ENCODE peak calls at places on chromosomes 16 and 17, in five cellular contexts. J is left ventricle myocardium superior; P is HEK293T; K is stimulated activated CD4-positive, alpha-beta T cell treated with anti-CD3 and anti-CD28 coated beads, Interleukin-4, amount 100 ng/mL, for 48 hours; E is central memory CD8-positive, alpha-beta T cell. X is an unnamed sample.

GRCh38 chr17:1630662-1631061 is 2.0 kb upstream of the SLC43A2 start:
- DNase-seq in J (no peak), P (no peak), K (no peak), E (no peak), X (no peak)

GRCh38 chr17:7838291-7839075 is 4.5 kb downstream of the KDM6B start:
- DNase-seq in J (no peak), P (no peak), K (no peak), E (no peak), X (peak)

GRCh38 chr17:35568561-35568960 is 7.9 kb upstream of the SLFN14 start:
- DNase-seq in J (no peak), P (peak), K (peak), E (no peak), X (no peak)

GRCh38 chr17:40031706-40032105 is 16.5 kb downstream of the CSF3 start:
- DNase-seq in J (peak), P (no peak), K (no peak), E (no peak), X (no peak)

GRCh38 chr17:45703806-45704205 is 80.3 kb upstream of the CRHR1 start:
- DNase-seq in J (no peak), P (no peak), K (no peak), E (no peak), X (no peak)

GRCh38 chr17:47687748-47688147 is 6.2 kb upstream of the TBKBP1 start:
- DNase-seq in J (no peak), P (no peak), K (no peak), E (no peak), X (peak)

GRCh38 chr17:34499576-34499975 is 79.8 kb upstream of the TMEM132E start:
- DNase-seq in J (no peak), P (peak), K (peak), E (no peak), X (peak)

GRCh38 chr16:29927523-29927905 is 1.5 kb upstream of the KCTD13 start:
- DNase-seq in J (no peak), P (no peak), K (no peak), E (no peak), X (no peak)

GRCh38 chr17:13114601-13115024 is 96.8 kb upstream of the ELAC2 start:
- DNase-seq in J (peak), P (peak), K (peak), E (no peak), X (peak)

GRCh38 chr17:13917635-13918034 is 151.7 kb upstream of the COX10 start:
- DNase-seq in J (no peak), P (no peak), K (no peak), E (no peak), X (no peak)

GRCh38 chr17:38669520-38669919 is 5.2 kb downstream of the EPOP start:
- DNase-seq in J (no peak), P (no peak), K (no peak), E (no peak), X (no peak)

GRCh38 chr17:79849953-79850352 is 10.7 kb upstream of the CBX4 start:
- DNase-seq in J (no peak), P (no peak), K (no peak), E (no peak), X (no peak)

GRCh38 chr16:85430523-85431381 is 182.4 kb upstream of the GSE1 start:
- DNase-seq in J (peak), P (no peak), K (no peak), E (no peak), X (no peak)

GRCh38 chr16:641326-642188 is at the start of gene MCRIP2:
- DNase-seq in J (peak), P (peak), K (peak), E (peak), X (peak)

X was measured in HuH-7.